ENCODE peak calls at places on chromosomes 7 and 10, in seven cellular contexts. G is choroid plexus epithelial cell, U is AG04450, X is mammary epithelial cell, Q is breast epithelium, W is upper lobe of right lung, I is kidney epithelial cell. P is an unnamed sample.

GRCh38 chr7:80830584-80831319 is 88.1 kb downstream of the SEMA3C start:
- DNase-seq in U (no peak), G (peak; percentile 80), I (no peak), W (no peak), Q (no peak), X (peak; percentile 79), P (no peak)

GRCh38 chr10:113027574-113028392 is 77.7 kb downstream of the TCF7L2 start:
- DNase-seq in W (no peak), Q (no peak), U (no peak), X (no peak), G (peak; percentile 44), I (no peak), P (no peak)

GRCh38 chr10:95181731-95182130 is 12.3 kb upstream of the ACSM6 start:
- DNase-seq in X (no peak), I (no peak), U (no peak), G (peak; percentile 4), Q (no peak), W (no peak), P (no peak)

GRCh38 chr10:61642692-61643091 is 20.0 kb upstream of the CABCOCO1 start:
- DNase-seq in X (peak; percentile 50), W (no peak), U (no peak), I (no peak), Q (no peak), G (peak; percentile 82), P (no peak)

GRCh38 chr7:92695308-92696261 is 105.4 kb upstream of the FAM133B start:
- DNase-seq in X (peak; percentile 77), I (peak; percentile 66), U (peak; percentile 80), G (peak; percentile 98), Q (no peak), W (no peak), P (peak; percentile 86)

GRCh38 chr7:124723012-124723411 is 42.6 kb downstream of the GPR37 start:
- DNase-seq in I (peak; percentile 63), W (no peak), G (peak; percentile 69), U (no peak), X (peak; percentile 72), Q (no peak), P (no peak)

GRCh38 chr7:149422914-149423285 is 38.0 kb downstream of the ZNF777 start:
- DNase-seq in Q (no peak), I (no peak), U (no peak), W (peak; percentile 77), X (no peak), G (no peak), P (no peak)

GRCh38 chr7:158042156-158042880 is 545.3 kb downstream of the PTPRN2 start:
- DNase-seq in I (no peak), U (no peak), G (no peak), Q (peak; percentile 22), X (no peak), W (peak; percentile 33), P (no peak)

GRCh38 chr7:17623546-17624185 is 316.6 kb downstream of the SNX13 start:
- DNase-seq in G (peak; percentile 47), X (no peak), U (no peak), W (no peak), I (no peak), Q (no peak), P (no peak)

GRCh38 chr10:1183033-1183396 is 126.8 kb downstream of the WDR37 start:
- DNase-seq in G (no peak), U (no peak), W (peak; percentile 53), I (no peak), Q (no peak), X (no peak), P (no peak)

GRCh38 chr7:35519971-35520809 is 174.7 kb downstream of the HERPUD2 start:
- DNase-seq in G (peak; percentile 85), X (peak; percentile 42), Q (no peak), I (peak; percentile 10), W (peak; percentile 73), U (peak; percentile 13), P (no peak)

GRCh38 chr7:100176096-100176835 is 915 bp downstream of the GPC2 start:
- DNase-seq in X (no peak), W (peak; percentile 34), U (no peak), I (no peak), G (no peak), Q (no peak), P (no peak)

GRCh38 chr7:87267239-87267900 is 47.8 kb upstream of the TMEM243 start:
- DNase-seq in U (no peak), X (no peak), W (no peak), G (no peak), I (no peak), Q (no peak), P (no peak)
- TF ChIP-seq CTCF in U (no peak), X (no peak), W (no peak), G (no peak), I (no peak), Q (no peak), P (no peak)

GRCh38 chr10:67839957-67840356 is 2.0 kb upstream of the DNAJC12 start:
- DNase-seq in W (no peak), U (no peak), Q (no peak), G (no peak), X (peak; percentile 31), I (no peak), P (no peak)

GRCh38 chr10:67834375-67834774 is 3.6 kb downstream of the DNAJC12 start:
- DNase-seq in X (no peak), W (no peak), I (no peak), U (no peak), G (no peak), Q (no peak), P (no peak)

GRCh38 chr10:67836491-67836890 is 1.5 kb downstream of the DNAJC12 start:
- DNase-seq in W (no peak), X (no peak), I (no peak), G (no peak), Q (no peak), U (no peak), P (no peak)

GRCh38 chr10:67836972-67837371 is 1.0 kb downstream of the DNAJC12 start:
- DNase-seq in G (no peak), U (no peak), X (no peak), Q (no peak), W (no peak), I (no peak), P (no peak)

DNA sequence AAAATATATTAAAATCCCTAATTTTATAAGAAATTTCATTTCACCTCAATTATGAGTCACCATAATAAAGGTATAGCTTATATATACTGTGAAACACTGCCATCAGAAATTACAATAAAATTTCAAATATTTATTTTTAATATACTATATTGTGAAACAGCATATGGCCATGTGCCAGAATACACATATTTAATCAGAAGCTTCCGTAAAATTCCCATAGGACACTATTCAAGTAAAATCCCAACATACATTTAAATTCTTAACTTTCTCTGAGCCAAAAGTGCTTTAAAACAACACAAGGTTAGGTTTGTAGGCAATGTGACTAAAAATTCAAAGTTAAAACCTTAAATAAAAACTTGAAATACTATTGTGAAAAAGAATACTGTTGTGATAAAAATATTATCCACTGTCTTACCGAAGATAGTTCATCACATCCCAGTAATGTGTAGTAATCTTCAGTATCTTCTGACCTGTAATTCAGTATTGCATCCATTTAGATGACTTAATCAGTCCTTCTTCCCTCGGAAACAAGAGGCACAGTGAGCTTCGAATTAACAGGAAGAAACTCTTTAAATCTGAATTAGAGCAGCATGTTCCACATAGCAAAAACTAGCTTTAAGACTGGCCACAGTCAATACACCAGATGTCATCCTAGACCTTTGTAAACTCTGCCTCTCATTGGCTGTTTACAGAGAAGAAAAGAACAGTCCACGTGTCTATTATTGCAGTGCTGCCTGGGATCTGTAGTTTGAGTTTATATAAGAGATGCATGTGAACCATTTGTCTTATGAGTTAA is at the start of gene DNAJC12:
- DNase-seq in W (no peak), U (peak; percentile 30), Q (no peak), G (peak; percentile 90), X (no peak), I (no peak), P (no peak)
- H3K4me3 ChIP-seq in W (peak within 1 kb of the TSS; percentile 21), U (peak within 1 kb of the TSS; percentile 14), Q (peak within 1 kb of the TSS; percentile 43), G (peak within 1 kb of the TSS; percentile 62), X (no peak within 1 kb of the TSS), I (peak within 1 kb of the TSS; percentile 25), P (peak within 1 kb of the TSS; percentile 4)

GRCh38 chr7:51223505-51223904 is 93.1 kb downstream of the COBL start:
- DNase-seq in X (no peak), Q (no peak), G (no peak), I (no peak), W (no peak), U (no peak), P (no peak)

GRCh38 chr7:51226042-51226755 is 90.4 kb downstream of the COBL start:
- DNase-seq in U (no peak), W (no peak), Q (no peak), X (peak; percentile 50), G (no peak), I (no peak), P (no peak)

GRCh38 chr7:51226916-51227535 is 89.6 kb downstream of the COBL start:
- DNase-seq in U (no peak), I (no peak), X (no peak), W (no peak), G (no peak), Q (no peak), P (no peak)

GRCh38 chr7:51222916-51223315 is 93.7 kb downstream of the COBL start:
- DNase-seq in I (no peak), W (no peak), U (no peak), G (no peak), X (no peak), Q (no peak), P (no peak)

DNA sequence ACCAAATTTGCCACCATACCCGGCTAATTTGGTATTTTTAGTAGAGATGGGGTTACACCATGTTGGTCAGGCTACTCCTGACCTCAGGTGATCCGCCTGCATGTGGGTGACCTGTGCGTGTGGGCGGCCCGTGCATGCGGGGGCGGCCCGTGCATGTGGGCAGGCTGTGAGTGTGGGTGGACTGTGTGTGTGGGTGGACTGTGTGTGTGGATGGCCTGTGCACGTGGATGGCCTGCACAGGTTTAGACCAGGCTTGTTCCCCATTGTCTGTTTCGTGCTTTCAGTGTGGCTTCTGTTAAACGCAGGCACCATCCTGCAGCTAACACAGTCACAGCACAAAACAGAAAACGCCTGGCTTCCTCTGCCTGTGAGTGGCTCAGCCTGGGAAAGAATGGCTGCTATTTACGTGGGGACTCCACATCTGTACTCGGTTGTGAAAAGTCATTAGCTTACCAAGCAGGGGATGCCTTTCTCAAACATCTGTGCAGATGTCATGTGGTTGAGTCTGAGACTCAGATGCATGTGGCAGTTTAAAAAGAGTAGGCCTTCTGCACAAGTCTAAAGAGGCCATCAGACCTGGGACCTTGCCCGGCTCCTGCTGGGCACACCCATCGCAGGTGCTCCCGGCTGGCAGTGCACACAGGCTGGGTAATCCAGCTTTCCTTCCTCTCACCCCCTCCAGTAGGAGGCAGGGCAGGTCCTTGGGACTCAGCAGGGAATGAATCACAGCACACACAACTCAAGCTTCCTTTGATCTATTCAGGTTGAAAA is 91.6 kb downstream of the COBL start:
- DNase-seq in G (no peak), I (no peak), W (peak; percentile 75), Q (no peak), U (no peak), X (peak; percentile 48), P (no peak)
- TF ChIP-seq CTCF in G (no peak), I (peak; percentile 61), W (peak; percentile 42), Q (no peak), U (no peak), X (peak; percentile 37), P (no peak)

DNA sequence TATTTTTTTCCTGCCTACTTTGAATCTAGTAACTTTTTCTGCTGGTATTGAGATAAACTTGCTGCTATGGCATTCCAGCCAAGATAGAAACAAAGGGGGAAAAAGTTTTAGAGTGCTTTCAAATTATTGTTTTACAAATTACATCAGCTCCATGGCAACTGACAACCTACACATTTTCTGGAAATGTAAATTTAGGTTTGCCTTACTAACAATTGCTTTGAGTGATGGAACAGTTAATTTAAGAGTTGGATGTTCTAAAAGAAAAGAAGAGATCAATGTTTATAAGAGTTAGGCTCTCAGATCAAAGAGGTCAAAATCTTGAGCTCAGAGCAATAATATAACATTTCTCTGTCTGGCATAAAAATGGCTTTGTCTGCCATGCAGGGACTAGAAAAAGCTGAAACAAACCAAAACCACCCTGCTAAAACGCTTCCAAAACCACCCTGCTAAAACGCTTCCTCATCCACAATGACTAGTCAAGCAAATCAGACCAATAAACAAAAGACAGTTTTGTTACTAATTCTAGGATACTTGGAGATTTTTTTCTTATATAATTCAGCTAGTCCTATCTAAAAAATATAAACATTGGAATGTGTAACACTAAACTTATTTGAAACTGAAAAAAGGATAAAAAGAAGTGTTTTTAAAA is 32.4 kb downstream of the ORC5 start:
- DNase-seq in I (no peak), G (no peak), X (no peak), U (no peak), Q (no peak), W (no peak), P (no peak)
- H3K4me3 ChIP-seq in I (no peak overlapping the region), G (no peak overlapping the region), X (no peak overlapping the region), U (no peak overlapping the region), Q (no peak overlapping the region), W (no peak overlapping the region), P (no peak overlapping the region)

P was measured in AG04449.